ENCODE peak calls at places on chromosomes 16 and 17, in ten cellular contexts. I is neural progenitor cell; P is stomach; N is mesenchymal stem cell; Y is PC-3; O is effector memory CD4-positive, alpha-beta T cell; V is fibroblast of lung; E is tibial artery; H is thyroid gland; W is right cardiac atrium. S is an unnamed sample.

GRCh38 chr16:17476414-17477259 is 5.9 kb upstream of the XYLT1 start:
- DNase-seq in I (peak; percentile 87), P (peak; percentile 54), N (no peak), Y (peak; percentile 26), O (no peak), V (peak; percentile 74), E (no peak), H (peak; percentile 57), W (no peak), S (peak; percentile 61)

GRCh38 chr16:69064789-69065313 is 40.6 kb upstream of the HAS3 start:
- DNase-seq in I (peak; percentile 33), P (no peak), N (no peak), Y (no peak), O (no peak), V (no peak), E (no peak), H (peak; percentile 77), W (no peak), S (no peak)

GRCh38 chr17:41691031-41691777 is 2.5 kb downstream of the EIF1 start:
- DNase-seq in I (no peak), P (no peak), N (peak; percentile 22), Y (no peak), O (no peak), V (no peak), E (no peak), H (no peak), W (no peak), S (no peak)

GRCh38 chr16:81241706-81242105 is 3.2 kb downstream of the BCO1 start:
- DNase-seq in I (no peak), P (no peak), N (no peak), Y (no peak), O (no peak), V (no peak), E (no peak), H (no peak), W (no peak), S (no peak)

GRCh38 chr17:27861979-27862378 is 31.2 kb downstream of the LYRM9 start:
- DNase-seq in I (no peak), P (no peak), N (no peak), Y (no peak), O (no peak), V (no peak), E (no peak), H (no peak), W (no peak), S (peak; percentile 68)

GRCh38 chr17:5050281-5050680 is 15.1 kb upstream of the SLC52A1 start:
- DNase-seq in I (no peak), P (no peak), N (peak; percentile 37), Y (no peak), O (no peak), V (no peak), E (no peak), H (no peak), W (no peak), S (no peak)

GRCh38 chr16:85554114-85554790 is 58.9 kb upstream of the GSE1 start:
- DNase-seq in I (peak; percentile 71), P (peak; percentile 73), N (peak; percentile 94), Y (peak; percentile 74), O (peak; percentile 58), V (peak; percentile 90), E (peak; percentile 84), H (peak; percentile 61), W (peak; percentile 69), S (peak; percentile 94)

GRCh38 chr16:17970366-17970765 is 366.2 kb downstream of the NPIPA8 start:
- DNase-seq in I (no peak), P (no peak), N (no peak), Y (no peak), O (no peak), V (no peak), E (no peak), H (no peak), W (no peak), S (no peak)

GRCh38 chr17:61284174-61284573 is 115.5 kb upstream of the TBX2 start:
- DNase-seq in I (no peak), P (no peak), N (peak; percentile 98), Y (peak; percentile 57), O (no peak), V (peak; percentile 91), E (no peak), H (no peak), W (no peak), S (no peak)

GRCh38 chr16:11312718-11313492 is 31.8 kb upstream of the PRM1 start:
- DNase-seq in I (no peak), P (peak; percentile 59), N (peak; percentile 60), Y (peak; percentile 36), O (no peak), V (peak; percentile 84), E (no peak), H (peak; percentile 70), W (no peak), S (peak; percentile 66)

GRCh38 chr17:2853722-2854580 is 57.7 kb downstream of the RAP1GAP2 start:
- DNase-seq in I (peak; percentile 70), P (peak; percentile 55), N (peak; percentile 6), Y (peak; percentile 34), O (no peak), V (peak; percentile 24), E (no peak), H (peak; percentile 43), W (peak; percentile 28), S (no peak)
- H3K4me1 ChIP-seq in I (peaks cover 19% of the 10 kb centered on the region), P (peaks cover 31% of the 10 kb centered on the region), N (peaks cover 22% of the 10 kb centered on the region), Y (no peaks in the 10 kb centered on the region), O (peaks cover 20% of the 10 kb centered on the region), V (no peaks in the 10 kb centered on the region), E (peaks cover 27% of the 10 kb centered on the region), H (peaks cover 14% of the 10 kb centered on the region), W (no peaks in the 10 kb centered on the region), S (peaks cover 14% of the 10 kb centered on the region)

GRCh38 chr17:18182190-18182977 is 1.2 kb upstream of the ALKBH5 start:
- DNase-seq in I (peak; percentile 46), P (peak; percentile 94), N (no peak), Y (no peak), O (no peak), V (no peak), E (peak; percentile 34), H (peak; percentile 28), W (peak; percentile 29), S (peak; percentile 57)

GRCh38 chr17:18184143-18185007 is 747 bp downstream of the ALKBH5 start:
- DNase-seq in I (peak; percentile 68), P (peak; percentile 56), N (peak; percentile 75), Y (peak; percentile 20), O (peak; percentile 74), V (peak; percentile 48), E (peak; percentile 50), H (peak; percentile 41), W (peak; percentile 57), S (peak; percentile 60)

GRCh38 chr17:18185391-18185790 is 1.8 kb downstream of the ALKBH5 start:
- DNase-seq in I (peak; percentile 55), P (no peak), N (peak; percentile 49), Y (peak; percentile 38), O (no peak), V (peak; percentile 58), E (no peak), H (peak; percentile 27), W (no peak), S (no peak)

GRCh38 chr17:18182978-18183333 is 672 bp upstream of the ALKBH5 start:
- DNase-seq in I (no peak), P (peak; percentile 78), N (peak; percentile 92), Y (peak; percentile 80), O (peak; percentile 72), V (peak; percentile 80), E (peak; percentile 83), H (peak; percentile 82), W (peak; percentile 93), S (peak; percentile 77)

DNA sequence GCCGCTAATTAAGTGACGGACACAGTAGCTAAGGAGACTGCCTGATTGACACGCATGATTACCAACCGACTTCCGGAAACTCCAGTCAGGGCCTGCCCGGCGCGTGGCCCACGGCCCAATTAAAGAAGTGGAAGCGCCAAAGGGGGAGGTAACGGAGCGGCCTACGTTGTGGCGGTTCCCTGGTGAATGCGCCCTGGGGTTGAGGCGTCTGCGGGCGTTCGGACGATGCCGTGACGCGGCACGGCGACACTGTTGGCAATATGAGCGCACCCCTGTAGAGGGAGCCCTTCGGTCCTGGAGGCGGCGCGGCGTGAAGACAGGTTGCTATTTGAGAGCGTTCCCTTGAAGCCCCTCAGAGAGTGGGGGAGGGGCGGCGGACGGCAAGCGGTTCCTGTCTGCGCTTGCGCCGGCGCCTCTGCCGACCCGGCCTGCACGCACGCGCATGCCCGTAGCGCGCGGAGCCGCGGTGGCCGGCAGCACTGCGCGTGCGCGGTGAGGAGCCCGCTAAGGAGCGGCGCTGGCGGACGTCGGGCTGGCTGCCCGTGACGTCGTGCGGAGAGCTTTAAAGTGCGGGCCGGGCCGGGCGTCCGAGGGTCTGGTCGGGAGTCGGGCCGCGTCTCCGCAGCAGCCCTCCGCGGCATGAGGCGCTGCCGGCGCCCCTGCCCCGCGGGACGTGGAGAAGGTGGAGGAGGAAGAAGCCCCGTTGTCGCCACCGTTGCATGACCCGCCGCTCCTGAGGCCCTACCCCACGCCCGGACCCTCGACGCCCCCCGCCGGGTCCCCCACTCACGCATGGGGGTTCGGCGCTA is at the start of gene ALKBH5:
- DNase-seq in I (peak; percentile 99), P (peak; percentile 98), N (peak; percentile 100), Y (peak; percentile 99), O (peak; percentile 96), V (peak; percentile 100), E (peak; percentile 99), H (peak; percentile 98), W (peak; percentile 97), S (peak; percentile 99)
- H3K4me1 ChIP-seq in I (peaks cover 45% of the 10 kb centered on the region), P (peaks cover 55% of the 10 kb centered on the region), N (peaks cover 31% of the 10 kb centered on the region), Y (peaks cover 43% of the 10 kb centered on the region), O (peaks cover 39% of the 10 kb centered on the region), V (peaks cover 19% of the 10 kb centered on the region), E (peaks cover 43% of the 10 kb centered on the region), H (peaks cover 43% of the 10 kb centered on the region), W (peaks cover 18% of the 10 kb centered on the region), S (peaks cover 28% of the 10 kb centered on the region)

GRCh38 chr17:50219939-50220465 is 18.6 kb upstream of the COL1A1 start:
- DNase-seq in I (peak; percentile 90), P (no peak), N (peak; percentile 92), Y (no peak), O (no peak), V (peak; percentile 84), E (no peak), H (no peak), W (peak; percentile 51), S (peak; percentile 36)
- H3K4me1 ChIP-seq in I (peaks cover 24% of the 10 kb centered on the region), P (peaks cover 62% of the 10 kb centered on the region), N (peaks cover 24% of the 10 kb centered on the region), Y (peaks cover 44% of the 10 kb centered on the region), O (no peaks in the 10 kb centered on the region), V (peaks cover 36% of the 10 kb centered on the region), E (peaks cover 78% of the 10 kb centered on the region), H (peaks cover 21% of the 10 kb centered on the region), W (peaks cover 7% of the 10 kb centered on the region), S (no peaks in the 10 kb centered on the region)

GRCh38 chr17:67488161-67488560 is 111.1 kb downstream of the PITPNC1 start:
- DNase-seq in I (no peak), P (no peak), N (no peak), Y (no peak), O (no peak), V (peak; percentile 42), E (peak; percentile 57), H (no peak), W (peak; percentile 55), S (no peak)

GRCh38 chr17:67489273-67489672 is 112.2 kb downstream of the PITPNC1 start:
- DNase-seq in I (no peak), P (no peak), N (no peak), Y (no peak), O (no peak), V (no peak), E (no peak), H (no peak), W (no peak), S (no peak)

GRCh38 chr17:67490471-67490870 is 113.4 kb downstream of the PITPNC1 start:
- DNase-seq in I (peak; percentile 29), P (no peak), N (no peak), Y (no peak), O (no peak), V (no peak), E (no peak), H (no peak), W (no peak), S (no peak)

GRCh38 chr17:67488768-67489167 is 111.7 kb downstream of the PITPNC1 start:
- DNase-seq in I (no peak), P (no peak), N (no peak), Y (no peak), O (no peak), V (no peak), E (no peak), H (no peak), W (no peak), S (no peak)

GRCh38 chr17:67487506-67487905 is 110.4 kb downstream of the PITPNC1 start:
- DNase-seq in I (no peak), P (no peak), N (peak; percentile 54), Y (no peak), O (no peak), V (peak; percentile 30), E (no peak), H (no peak), W (no peak), S (no peak)
- H3K4me1 ChIP-seq in I (peaks cover 24% of the 10 kb centered on the region), P (peaks cover 23% of the 10 kb centered on the region), N (peaks cover 13% of the 10 kb centered on the region), Y (peaks cover 9% of the 10 kb centered on the region), O (no peaks in the 10 kb centered on the region), V (peaks cover 19% of the 10 kb centered on the region), E (peaks cover 24% of the 10 kb centered on the region), H (peaks cover 14% of the 10 kb centered on the region), W (peaks cover 6% of the 10 kb centered on the region), S (no peaks in the 10 kb centered on the region)